ENCODE peak calls at places on chromosome 16, in six cellular contexts. A is mesenchymal stem cell; L is frontal cortex; K is HuH-7; H is CD8-positive, alpha-beta T cell; P is colonic mucosa. F is an unnamed sample.

GRCh38 chr16:69017036-69017783 is 88.2 kb upstream of the HAS3 start:
- DNase-seq in A (peak), L (no peak), K (no peak), H (no peak), P (no peak), F (no peak)

GRCh38 chr16:4693956-4694663 is 748 bp downstream of the NUDT16L1 start:
- DNase-seq in A (peak), L (peak), K (peak), H (peak), P (peak), F (no peak)

GRCh38 chr16:80954985-80955384 is 51.7 kb downstream of the CMC2 start:
- DNase-seq in A (no peak), L (no peak), K (no peak), H (no peak), P (no peak), F (no peak)

GRCh38 chr16:21265104-21265825 is 12.8 kb downstream of the CRYM start:
- DNase-seq in A (no peak), L (no peak), K (no peak), H (no peak), P (no peak), F (no peak)

GRCh38 chr16:66988197-66988788 is at the start of gene CES4A:
- DNase-seq in A (peak), L (no peak), K (no peak), H (no peak), P (no peak), F (no peak)

GRCh38 chr16:7342598-7342997 is 10.0 kb downstream of the RBFOX1 start:
- DNase-seq in A (no peak), L (no peak), K (no peak), H (no peak), P (no peak), F (no peak)

GRCh38 chr16:81755915-81756644 is 23.0 kb upstream of the PLCG2 start:
- DNase-seq in A (no peak), L (no peak), K (no peak), H (no peak), P (no peak), F (no peak)

GRCh38 chr16:49441366-49441780 is 67.8 kb downstream of the C16orf78 start:
- DNase-seq in A (no peak), L (no peak), K (no peak), H (peak), P (peak), F (no peak)

GRCh38 chr16:912684-913613 is 57.8 kb downstream of the LMF1 start:
- DNase-seq in A (no peak), L (peak), K (no peak), H (peak), P (no peak), F (peak)

GRCh38 chr16:67404740-67405226 is 11.5 kb upstream of the TPPP3 start:
- DNase-seq in A (no peak), L (no peak), K (no peak), H (no peak), P (peak), F (no peak)

GRCh38 chr16:9929313-9929712 is 252.9 kb downstream of the GRIN2A start:
- DNase-seq in A (no peak), L (no peak), K (no peak), H (no peak), P (no peak), F (no peak)